ENCODE peak calls at places on chromosomes 16 and 17, in nine cellular contexts. J is aorta; N is dorsolateral prefrontal cortex; F is testis; U is lower leg skin; D is astrocyte of the cerebellum; Z is OCI-LY7; M is CD8-positive, alpha-beta T cell; C is left lung. T is an unnamed sample.

GRCh38 chr16:85798283-85798776 is 1.0 kb downstream of the EMC8 start:
- DNase-seq in F (no peak), M (no peak), Z (no peak), N (no peak), C (no peak), J (no peak), D (no peak), U (no peak), T (no peak)

GRCh38 chr17:57357392-57357784 is 101.1 kb downstream of the MSI2 start:
- DNase-seq in C (peak; percentile 78), D (no peak), F (peak; percentile 80), Z (peak; percentile 74), M (no peak), N (no peak), J (no peak), U (no peak), T (no peak)

GRCh38 chr16:81707411-81708321 is 71.4 kb upstream of the PLCG2 start:
- DNase-seq in J (peak; percentile 75), F (no peak), N (no peak), C (peak; percentile 81), D (no peak), U (no peak), Z (no peak), M (no peak), T (peak; percentile 73)

GRCh38 chr17:58991718-58992331 is 114.9 kb downstream of the TRIM37 start:
- DNase-seq in Z (no peak), M (no peak), N (no peak), C (no peak), U (no peak), F (no peak), J (no peak), D (no peak), T (no peak)

GRCh38 chr17:31058958-31059357 is 35.8 kb upstream of the NF1 start:
- DNase-seq in J (no peak), U (no peak), F (no peak), C (no peak), N (no peak), D (no peak), Z (no peak), M (no peak), T (no peak)

GRCh38 chr17:80337195-80337895 is 76.7 kb downstream of the RNF213 start:
- DNase-seq in D (no peak), N (no peak), U (no peak), Z (no peak), F (no peak), M (no peak), J (peak; percentile 62), C (peak; percentile 54), T (peak; percentile 64)

GRCh38 chr16:48535831-48536599 is 74.0 kb downstream of the N4BP1 start:
- DNase-seq in Z (no peak), F (peak; percentile 56), D (no peak), M (no peak), U (no peak), N (no peak), J (peak; percentile 87), C (peak; percentile 84), T (peak; percentile 79)

GRCh38 chr16:23924138-23924537 is 88.4 kb downstream of the PRKCB start:
- DNase-seq in M (no peak), U (no peak), Z (no peak), N (no peak), F (no peak), J (no peak), D (no peak), C (no peak), T (no peak)

GRCh38 chr17:55446581-55447205 is 25.1 kb upstream of the MMD start:
- DNase-seq in U (no peak), N (no peak), D (no peak), Z (no peak), J (no peak), M (no peak), C (no peak), F (no peak), T (no peak)

GRCh38 chr16:31335431-31335830 is 19.5 kb upstream of the ITGAX start:
- DNase-seq in J (no peak), U (no peak), Z (no peak), C (no peak), F (no peak), D (no peak), N (no peak), M (no peak), T (no peak)

GRCh38 chr16:19297454-19297853 is 11.9 kb downstream of the CLEC19A start:
- DNase-seq in C (no peak), J (no peak), F (no peak), U (no peak), N (no peak), D (no peak), Z (no peak), M (no peak), T (no peak)

GRCh38 chr17:63546308-63547082 is 3.8 kb upstream of the DCAF7 start:
- DNase-seq in D (no peak), F (no peak), U (no peak), N (no peak), M (no peak), Z (no peak), C (peak; percentile 43), J (peak; percentile 64), T (no peak)

DNA sequence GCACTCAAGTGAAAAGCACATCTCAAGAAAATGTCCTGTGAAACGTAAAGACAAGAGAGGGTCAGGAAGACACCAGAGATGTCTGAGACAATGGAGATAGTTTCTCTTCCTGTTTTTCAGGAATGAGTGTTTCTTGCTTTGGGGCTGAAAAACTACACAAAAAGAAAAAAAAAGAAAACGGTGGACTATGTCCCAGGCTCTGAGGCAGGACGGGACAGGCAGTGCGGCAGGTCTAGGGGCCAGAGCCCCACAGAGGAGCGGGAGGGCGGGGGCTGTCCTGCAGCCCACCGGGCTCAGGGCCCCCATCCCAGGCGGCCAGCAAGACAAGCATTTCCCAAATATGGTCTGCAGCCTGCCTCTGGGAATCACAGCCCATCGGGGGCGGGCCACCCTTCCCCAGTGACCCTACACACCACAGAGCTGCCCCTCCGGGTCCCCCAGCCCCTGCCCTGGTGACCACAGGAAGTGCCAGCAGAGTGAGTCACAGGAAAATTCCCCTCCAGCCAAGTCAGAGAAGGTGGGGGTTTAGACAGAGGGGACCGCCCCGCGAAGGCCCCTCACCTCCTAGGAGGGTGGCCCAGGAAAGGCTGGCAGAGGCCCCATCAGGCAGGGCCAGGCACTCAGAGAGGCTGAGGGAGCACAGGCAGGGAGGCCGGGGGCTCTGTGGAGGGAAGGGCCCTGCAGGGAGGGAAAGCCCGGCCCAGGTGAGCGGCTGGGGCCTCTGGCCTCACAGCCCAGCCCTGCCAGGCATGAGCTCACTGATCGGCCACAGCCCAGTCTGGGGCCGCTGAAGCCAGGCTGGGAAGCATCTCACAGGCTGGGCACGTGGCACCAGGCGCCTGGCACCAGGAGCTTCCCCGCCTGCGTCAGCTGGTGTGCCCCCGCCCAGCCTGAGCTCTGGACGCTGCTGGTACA is 6.3 kb downstream of the BCAR1 start:
- DNase-seq in U (peak; percentile 58), N (peak; percentile 96), D (peak; percentile 93), F (peak; percentile 90), J (peak; percentile 97), M (no peak), Z (peak; percentile 66), C (peak; percentile 90), T (no peak)
- H3K4me3 ChIP-seq in U (no peak overlapping the region), N (no peak overlapping the region), D (no peak overlapping the region), F (no peak overlapping the region), J (no peak overlapping the region), M (no peak overlapping the region), Z (peak overlapping the region; percentile 34), C (no peak overlapping the region), T (peak overlapping the region; percentile 9)

GRCh38 chr16:2971134-2971984 is 2.2 kb downstream of the PAQR4 start:
- DNase-seq in D (no peak), N (no peak), J (no peak), C (peak; percentile 78), F (no peak), U (no peak), M (no peak), Z (no peak), T (no peak)
- H3K4me3 ChIP-seq in D (no peak overlapping the region), N (peak overlapping the region; percentile 88), J (no peak overlapping the region), C (no peak overlapping the region), F (no peak overlapping the region), U (no peak overlapping the region), M (no peak overlapping the region), Z (peak overlapping the region; percentile 99), T (no peak overlapping the region)

DNA sequence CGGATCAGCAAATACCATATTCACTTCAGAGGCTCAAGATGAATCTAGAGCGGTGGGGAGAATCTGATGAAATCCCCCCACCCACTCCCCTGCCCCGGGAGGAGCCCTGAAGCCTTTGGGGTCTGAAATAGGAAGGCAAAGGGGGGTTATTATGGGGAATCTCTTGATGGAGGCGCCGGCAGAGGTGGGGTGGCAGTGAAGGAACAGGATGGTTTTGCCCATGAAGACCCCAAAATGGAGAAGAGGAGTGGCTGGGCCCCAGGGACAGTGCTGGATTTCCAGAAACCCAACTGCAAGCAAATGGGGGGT is 637 bp downstream of the WNT3 start:
- DNase-seq in J (no peak), Z (no peak), M (no peak), U (no peak), F (no peak), D (no peak), C (no peak), N (no peak), T (no peak)
- H3K4me3 ChIP-seq in J (no peak overlapping the region), Z (peak overlapping the region; percentile 11), M (no peak overlapping the region), U (no peak overlapping the region), F (no peak overlapping the region), D (no peak overlapping the region), C (no peak overlapping the region), N (peak overlapping the region; percentile 62), T (no peak overlapping the region)

DNA sequence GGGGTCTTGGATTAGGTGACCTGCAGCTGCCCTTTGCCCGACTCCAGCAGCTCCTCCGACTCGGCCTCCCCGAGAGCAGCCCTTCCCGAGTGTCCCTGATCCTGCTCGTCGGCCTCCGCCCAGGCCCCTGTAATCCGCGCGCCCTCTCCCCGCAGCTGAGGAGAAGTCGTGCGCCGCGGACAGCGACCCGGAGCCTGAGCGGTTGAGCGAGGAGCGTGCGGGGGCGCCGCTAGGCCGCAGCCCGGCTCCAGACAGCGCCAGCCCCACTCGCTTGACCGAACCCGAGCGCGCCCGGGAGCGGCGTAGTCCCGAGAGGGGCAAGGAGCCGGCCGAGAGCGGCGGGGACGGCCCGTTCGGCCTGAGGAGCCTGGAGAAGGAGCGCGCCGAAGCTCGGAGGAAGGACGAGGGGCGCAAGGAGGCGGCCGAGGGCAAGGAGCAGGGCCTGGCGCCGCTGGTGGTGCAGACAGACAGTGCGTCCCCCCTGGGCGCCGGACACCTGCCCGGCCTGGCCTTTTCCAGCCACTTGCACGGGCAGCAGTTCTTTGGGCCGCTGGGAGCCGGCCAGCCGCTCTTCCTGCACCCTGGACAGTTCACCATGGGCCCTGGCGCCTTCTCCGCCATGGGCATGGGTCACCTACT is 5.5 kb downstream of the TBX2 start:
- DNase-seq in U (no peak), D (no peak), F (no peak), J (peak; percentile 66), C (peak; percentile 75), M (no peak), Z (no peak), N (no peak), T (peak; percentile 72)
- H3K4me3 ChIP-seq in U (no peak overlapping the region), D (no peak overlapping the region), F (peak overlapping the region; percentile 45), J (no peak overlapping the region), C (peak overlapping the region; percentile 51), M (peak overlapping the region; percentile 11), Z (no peak overlapping the region), N (peak overlapping the region; percentile 43), T (peak overlapping the region; percentile 69)